ENCODE peak calls at places on chromosomes 2 and 18, in seven cellular contexts. G is SW480; Q is activated T-helper 1 cell treated with anti-CD3 and anti-CD28 coated beads, Interleukin-12 subunit alpha, Interleukin-12 subunit beta, Interleukin-2, Interleukin-4 antibody, amounts not matched to agents 30 ng/mL and 10 ng/mL and 1 ng/mL, durations not matched to agents 14 hours and 24 hours and 36 hours; E is ACHN; W is coronary artery; U is anterior cingulate cortex; Z is EL. S is an unnamed sample.

GRCh38 chr2:241134711-241135110 is 14.6 kb downstream of the PASK start:
- DNase-seq in E (no peak), Q (no peak), G (no peak), U (no peak), Z (no peak), W (no peak), S (no peak)

GRCh38 chr2:179595284-179595683 is 266.1 kb downstream of the ZNF385B start:
- DNase-seq in Z (peak), E (peak), U (no peak), G (no peak), W (no peak), Q (no peak), S (no peak)

GRCh38 chr2:144183744-144184143 is 336.2 kb downstream of the ZEB2 start:
- DNase-seq in Z (peak), W (no peak), U (no peak), Q (peak), E (no peak), G (peak), S (no peak)

GRCh38 chr2:1367584-1367983 is 45.7 kb upstream of the TPO start:
- DNase-seq in Q (no peak), G (no peak), U (no peak), W (no peak), E (no peak), Z (no peak), S (no peak)

GRCh38 chr18:22066083-22066485 is 103.3 kb upstream of the GATA6 start:
- DNase-seq in Q (no peak), Z (no peak), E (no peak), G (no peak), U (no peak), W (no peak), S (no peak)

GRCh38 chr2:172252154-172252553 is 149.5 kb upstream of the DLX2 start:
- DNase-seq in G (peak), Q (no peak), W (no peak), U (no peak), E (no peak), Z (no peak), S (no peak)

GRCh38 chr2:162490052-162490717 is 146.3 kb downstream of the GCA start:
- DNase-seq in Z (peak), E (no peak), G (no peak), U (no peak), Q (no peak), W (no peak), S (no peak)

GRCh38 chr2:77348821-77349220 is 173.4 kb downstream of the LRRTM4 start:
- DNase-seq in E (no peak), G (no peak), Z (no peak), Q (no peak), U (no peak), W (no peak), S (no peak)

GRCh38 chr2:165793161-165793778 is 777 bp downstream of the GALNT3 start:
- DNase-seq in Z (peak), U (peak), W (no peak), E (no peak), Q (no peak), G (peak), S (peak)

GRCh38 chr2:147352294-147352693 is 492.5 kb upstream of the ACVR2A start:
- DNase-seq in W (no peak), G (peak), E (no peak), Z (no peak), Q (no peak), U (no peak), S (no peak)

GRCh38 chr2:222448806-222449205 is 24.5 kb downstream of the SGPP2 start:
- DNase-seq in G (no peak), Z (peak), U (no peak), Q (no peak), W (no peak), E (no peak), S (no peak)

GRCh38 chr18:53070706-53071105 is 730.7 kb downstream of the DCC start:
- DNase-seq in W (no peak), G (no peak), E (no peak), Q (no peak), U (no peak), Z (no peak), S (no peak)

GRCh38 chr2:127228102-127228501 is 8.0 kb upstream of the CYP27C1 start:
- DNase-seq in Q (no peak), E (no peak), U (no peak), W (no peak), G (no peak), Z (no peak), S (no peak)

GRCh38 chr2:187716301-187716700 is 162.1 kb upstream of the TFPI start:
- DNase-seq in G (no peak), E (no peak), Z (no peak), Q (no peak), W (no peak), U (no peak), S (peak)

GRCh38 chr18:10131783-10132381 is 218.1 kb downstream of the VAPA start:
- DNase-seq in Q (no peak), G (peak), U (no peak), W (no peak), Z (no peak), E (no peak), S (peak)

GRCh38 chr18:79921984-79922965 is 29.2 kb downstream of the SLC66A2 start:
- DNase-seq in Q (no peak), U (no peak), E (no peak), W (peak), G (no peak), Z (no peak), S (no peak)

GRCh38 chr2:108805782-108806181 is 19.2 kb downstream of the CCDC138 start:
- DNase-seq in W (no peak), U (no peak), Z (no peak), Q (no peak), G (no peak), E (no peak), S (no peak)

GRCh38 chr2:153543639-153544071 is 65.1 kb upstream of the RPRM start:
- DNase-seq in G (no peak), E (no peak), Q (no peak), W (no peak), U (no peak), Z (no peak), S (peak)

GRCh38 chr2:17752892-17753802 is 463 bp downstream of the SMC6 start:
- DNase-seq in E (peak), Z (peak), G (peak), Q (peak), U (peak), W (peak), S (peak)

GRCh38 chr18:22983175-22983574 is 50.0 kb downstream of the RBBP8 start:
- DNase-seq in W (no peak), Q (no peak), G (peak), E (peak), U (no peak), Z (peak), S (peak)

GRCh38 chr2:52117299-52117698 is 1085.4 kb upstream of the NRXN1 start:
- DNase-seq in G (no peak), W (no peak), Q (no peak), E (no peak), U (no peak), Z (no peak), S (no peak)